ENCODE peak calls at places on chromosomes 6 and 20, in five cellular contexts. S, O, F, K and G are unnamed samples. For H3K4me1 and H3K9me3, the result is how much of the 10 kb centered on the place peaks cover.

GRCh38 chr6:147941143-147941542 is 401.5 kb upstream of the SASH1 start:
- DNase-seq in S (no peak), O (no peak), F (no peak), K (no peak), G (no peak)

GRCh38 chr6:136950436-136950835 is 28.3 kb downstream of the SLC35D3 start:
- DNase-seq in S (no peak), O (no peak), F (no peak), K (peak), G (no peak)

GRCh38 chr6:143963158-143963919 is 44.7 kb downstream of the PLAGL1 start:
- DNase-seq in S (no peak), O (no peak), F (no peak), K (no peak), G (no peak)

GRCh38 chr6:125773387-125774341 is 17.1 kb upstream of the NCOA7 start:
- DNase-seq in S (no peak), O (no peak), F (no peak), K (no peak), G (no peak)

GRCh38 chr6:53020005-53020744 is 25.1 kb upstream of the GSTA4 start:
- DNase-seq in S (no peak), O (no peak), F (no peak), K (peak), G (no peak)

GRCh38 chr6:105272783-105273182 is 93.0 kb upstream of the POPDC3 start:
- DNase-seq in S (no peak), O (no peak), F (peak), K (peak), G (no peak)

GRCh38 chr6:44401138-44401537 is 13.6 kb downstream of the CDC5L start:
- DNase-seq in S (no peak), O (no peak), F (no peak), K (no peak), G (no peak)

GRCh38 chr6:141877275-141877983 is 255.3 kb upstream of the GJE1 start:
- DNase-seq in S (no peak), O (no peak), F (no peak), K (peak), G (no peak)

GRCh38 chr6:66735106-66735890 is 1028.3 kb upstream of the EYS start:
- DNase-seq in S (no peak), O (no peak), F (no peak), K (no peak), G (no peak)

GRCh38 chr6:1264619-1265445 is 47.1 kb upstream of the FOXQ1 start:
- DNase-seq in S (no peak), O (no peak), F (no peak), K (no peak), G (no peak)

GRCh38 chr20:19936801-19937583 is 80.2 kb upstream of the NAA20 start:
- DNase-seq in S (peak), O (no peak), F (no peak), K (no peak), G (peak)

GRCh38 chr20:56208121-56208520 is 40.4 kb upstream of the MC3R start:
- DNase-seq in S (no peak), O (no peak), F (no peak), K (no peak), G (no peak)

GRCh38 chr6:143405381-143406154 is 44.9 kb downstream of the ADAT2 start:
- DNase-seq in S (no peak), O (no peak), F (no peak), K (peak), G (no peak)

GRCh38 chr20:3874194-3874824 is 14.9 kb upstream of the PANK2 start:
- DNase-seq in S (no peak), O (no peak), F (no peak), K (no peak), G (no peak)

DNA sequence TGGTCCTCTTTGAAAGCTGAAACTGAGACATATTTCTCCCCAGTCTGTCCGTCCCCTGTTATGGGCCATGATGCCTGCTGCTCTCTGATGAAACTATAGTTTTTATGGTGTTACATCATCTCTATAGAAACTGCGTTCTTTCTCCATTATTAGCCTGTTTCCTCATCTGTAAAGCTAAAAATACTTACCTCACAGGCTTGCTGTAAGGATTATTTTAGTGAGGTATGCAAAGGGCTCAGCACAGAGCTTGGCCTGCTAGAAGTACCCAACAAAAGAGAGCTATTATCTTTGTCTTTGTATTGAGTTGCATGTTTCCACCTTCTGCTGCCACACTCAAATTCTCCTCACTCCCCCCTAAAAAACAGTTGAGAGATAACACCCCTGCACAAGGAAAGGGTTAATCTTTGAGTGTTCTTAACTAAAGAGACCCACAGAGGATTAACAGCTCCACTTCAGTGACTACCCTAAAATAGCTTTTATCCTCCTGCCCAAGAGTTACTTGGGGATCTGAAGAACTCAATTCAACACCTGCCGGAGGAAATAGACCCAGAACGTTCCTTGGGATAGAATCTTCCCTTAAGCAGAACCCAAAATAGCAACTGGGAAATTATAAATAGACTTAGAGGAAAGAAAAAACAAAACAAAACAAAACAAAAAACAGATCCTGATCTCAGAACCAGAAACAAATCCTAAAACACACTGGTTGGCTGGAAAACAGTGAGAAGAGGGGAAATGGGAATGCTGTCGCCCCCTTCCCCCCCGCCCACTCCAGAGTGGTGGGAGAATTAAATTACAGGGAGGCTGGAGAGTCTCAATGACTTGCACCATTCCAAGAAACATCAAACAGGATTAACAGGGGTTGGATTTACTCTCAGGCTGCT is 1.8 kb downstream of the PLAGL2 start:
- DNase-seq in S (no peak), O (peak), F (no peak), K (peak), G (no peak)
- H3K4me3 ChIP-seq in S (peak), O (peak), F (peak), K (no peak), G (no peak)

GRCh38 chr6:90793771-90794170 is 206.9 kb upstream of the MAP3K7 start:
- DNase-seq in S (no peak), O (no peak), F (no peak), K (no peak), G (no peak)
- H3K4me1 ChIP-seq in S (under half), O (under half), F (under half), K (under half), G (under half)

GRCh38 chr6:130229645-130230044 is 6.9 kb upstream of the SAMD3 start:
- DNase-seq in S (no peak), O (no peak), F (no peak), K (no peak), G (no peak)

GRCh38 chr6:130233332-130233731 is 10.6 kb upstream of the SAMD3 start:
- DNase-seq in S (no peak), O (no peak), F (no peak), K (peak), G (no peak)
- H3K9me3 ChIP-seq in S (under half), O (under half), F (under half), K (under half), G (under half)

DNA sequence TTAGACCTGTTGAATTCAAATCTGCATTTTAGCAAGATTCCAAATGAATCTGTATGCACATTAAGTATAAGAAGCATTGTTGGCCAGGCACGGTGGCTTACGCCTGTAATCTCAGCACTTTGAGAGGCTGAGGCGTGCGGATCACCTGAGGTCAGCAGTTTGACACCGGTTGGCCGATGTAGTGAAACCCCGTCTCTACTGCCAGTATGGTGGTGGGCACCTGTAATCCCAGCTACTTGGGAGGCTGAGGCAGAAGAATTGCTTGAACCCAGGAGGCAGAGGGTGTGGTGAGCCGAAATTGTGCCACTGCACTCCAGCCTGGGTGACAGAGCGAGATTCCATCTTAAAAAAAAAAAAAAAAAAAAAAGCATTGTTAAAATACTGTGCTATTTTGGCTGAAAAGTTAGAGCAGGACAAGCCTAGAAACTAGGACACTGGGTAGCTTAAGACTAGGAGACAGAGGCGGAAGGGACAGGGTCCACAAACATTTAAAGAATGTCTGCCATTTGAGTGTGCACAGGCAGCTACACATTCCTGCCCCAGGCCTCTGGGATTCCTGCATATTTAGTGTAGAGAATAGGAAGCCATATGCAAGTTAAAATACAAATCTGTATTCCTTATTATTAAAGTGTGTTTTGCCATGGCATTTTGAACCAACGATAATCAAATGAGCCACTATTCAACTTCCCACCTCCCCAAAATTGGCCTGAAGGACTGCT is 45.1 kb upstream of the EEF1A1 start:
- DNase-seq in S (no peak), O (no peak), F (no peak), K (peak), G (no peak)
- H3K4me3 ChIP-seq in S (no peak), O (no peak), F (no peak), K (no peak), G (no peak)

DNA sequence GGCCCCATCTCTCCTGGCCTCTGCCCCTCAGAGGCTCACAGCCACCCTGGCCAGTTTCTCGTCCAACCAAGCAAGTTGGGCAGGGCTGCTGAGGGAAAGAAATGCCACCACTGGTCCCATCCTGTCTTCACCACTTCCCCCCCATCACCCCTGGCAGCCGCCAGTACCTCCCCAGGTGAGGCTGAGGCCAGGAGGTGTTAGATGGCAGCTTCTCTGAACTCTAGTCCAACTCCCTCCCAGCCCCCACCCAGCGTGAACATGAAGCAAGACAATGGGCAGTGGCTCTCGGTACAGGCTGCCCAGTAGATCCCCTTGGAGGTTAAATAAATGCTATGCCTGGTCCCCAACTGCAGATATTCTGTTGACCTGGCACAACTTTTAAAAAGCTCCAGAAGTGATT is 25.9 kb downstream of the KCNK5 start:
- DNase-seq in S (no peak), O (no peak), F (no peak), K (no peak), G (no peak)
- H3K4me1 ChIP-seq in S (under half), O (under half), F (under half), K (under half), G (half or more)

DNA sequence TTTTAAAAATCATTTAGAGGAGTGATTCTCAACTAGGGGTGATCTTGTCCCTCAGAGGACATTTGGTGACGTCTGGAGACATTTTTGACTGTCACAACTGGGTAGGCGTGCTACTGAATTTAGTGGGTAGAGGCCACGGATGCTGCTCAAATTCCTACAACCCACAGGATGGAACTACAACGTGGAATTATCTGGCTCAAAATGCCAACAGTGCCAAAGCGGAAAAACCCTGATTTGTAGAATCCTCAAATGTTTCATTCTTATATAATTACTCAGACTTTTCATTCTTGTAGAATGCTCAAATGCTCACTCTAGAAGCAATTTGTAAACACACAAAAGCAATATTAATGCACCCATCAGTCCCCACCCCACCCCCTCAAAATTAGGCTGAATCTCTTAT is 229.8 kb downstream of the ZMYND8 start:
- DNase-seq in S (no peak), O (no peak), F (no peak), K (peak), G (no peak)
- H3K9me3 ChIP-seq in S (under half), O (under half), F (under half), K (under half), G (under half)

GRCh38 chr6:2990932-2991506 is 8.7 kb upstream of the NQO2 start:
- DNase-seq in S (no peak), O (no peak), F (no peak), K (no peak), G (no peak)
- H3K4me3 ChIP-seq in S (peak), O (no peak), F (peak), K (peak), G (no peak)